ENCODE peak calls at places on chromosomes 3 and 15, in six cellular contexts. D, K, N, U, S and L are unnamed samples.

GRCh38 chr15:89964555-89964954 is 36.6 kb upstream of the ZNF710 start:
- DNase-seq in S (no peak), K (no peak), N (no peak), D (no peak), U (no peak), L (no peak)

GRCh38 chr15:68578175-68578959 is 426 bp upstream of the CORO2B start:
- DNase-seq in S (peak), N (no peak), U (peak), K (peak), D (peak), L (peak)

GRCh38 chr3:111248406-111248805 is 176.8 kb downstream of the NECTIN3 start:
- DNase-seq in D (no peak), U (no peak), N (no peak), K (no peak), S (no peak), L (no peak)

GRCh38 chr3:171018151-171018935 is 8.2 kb downstream of the SLC2A2 start:
- DNase-seq in N (no peak), S (peak), K (peak), D (no peak), U (peak), L (no peak)

GRCh38 chr15:74716647-74717046 is 8.7 kb downstream of the CYP1A1 start:
- DNase-seq in U (no peak), N (no peak), S (no peak), D (peak), K (no peak), L (no peak)

GRCh38 chr3:107263269-107264021 is 113.8 kb upstream of the CCDC54 start:
- DNase-seq in K (no peak), S (no peak), D (no peak), N (no peak), U (no peak), L (no peak)

GRCh38 chr3:174398761-174399160 is 460.4 kb upstream of the NAALADL2 start:
- DNase-seq in N (no peak), U (no peak), K (no peak), D (no peak), S (peak), L (no peak)

GRCh38 chr3:70856414-70857162 is 544.1 kb upstream of the MDFIC2 start:
- DNase-seq in S (peak), U (peak), N (no peak), D (no peak), K (no peak), L (no peak)

GRCh38 chr15:99717129-99718024 is 15.9 kb downstream of the LYSMD4 start:
- DNase-seq in D (no peak), K (no peak), S (no peak), U (no peak), N (no peak), L (peak)

GRCh38 chr3:186219211-186219638 is 110.3 kb upstream of the ETV5 start:
- DNase-seq in D (peak), N (no peak), K (no peak), U (no peak), S (no peak), L (no peak)

GRCh38 chr3:174186339-174186984 is 672.7 kb upstream of the NAALADL2 start:
- DNase-seq in D (no peak), S (no peak), K (no peak), N (no peak), U (peak), L (no peak)

GRCh38 chr3:119352235-119352634 is 58.1 kb downstream of the ARHGAP31 start:
- DNase-seq in S (peak), U (peak), K (no peak), N (no peak), D (no peak), L (no peak)

GRCh38 chr15:90205886-90206285 is 4.8 kb downstream of the SEMA4B start:
- DNase-seq in U (no peak), S (no peak), K (no peak), N (no peak), D (no peak), L (no peak)

GRCh38 chr3:14605070-14605469 is 46.5 kb upstream of the CCDC174 start:
- DNase-seq in U (peak), N (no peak), S (peak), D (no peak), K (no peak), L (no peak)

GRCh38 chr3:15506571-15506970 is 14.9 kb downstream of the COLQ start:
- DNase-seq in S (no peak), U (no peak), D (no peak), N (no peak), K (no peak), L (no peak)

GRCh38 chr3:110243081-110243480 is 828.5 kb upstream of the NECTIN3 start:
- DNase-seq in N (no peak), S (peak), D (no peak), K (no peak), U (no peak), L (peak)

GRCh38 chr15:22952826-22953579 is 27.2 kb downstream of the CYFIP1 start:
- DNase-seq in N (no peak), D (no peak), S (no peak), K (peak), U (no peak), L (peak)

GRCh38 chr15:67531379-67532059 is 10.6 kb downstream of the C15orf61 start:
- DNase-seq in N (no peak), K (no peak), U (peak), D (no peak), S (peak), L (no peak)

GRCh38 chr3:132721479-132722164 is 587 bp downstream of the NPHP3 start:
- DNase-seq in D (peak), U (peak), S (peak), K (peak), N (peak), L (peak)

GRCh38 chr3:56302417-56302816 is 165.8 kb downstream of the ERC2 start:
- DNase-seq in K (peak), N (no peak), D (peak), S (no peak), U (peak), L (peak)